ENCODE peak calls at places on chromosome 22, in eight cellular contexts. V is nephron progenitor cell, O is left ventricle myocardium inferior, F is PC-9, X is activated B cell treated with CpG ODN at 0.5 μM for 24 hours, J is OCI-LY7, P is AG09319, I is H9. M is an unnamed sample.

GRCh38 chr22:37546436-37547248 is 13.6 kb upstream of the CDC42EP1 start:
- DNase-seq in V (no peak), O (peak; percentile 78), F (peak; percentile 94), X (no peak), J (no peak), P (no peak), I (peak; percentile 85), M (no peak)

GRCh38 chr22:45284705-45285305 is at the start of gene UPK3A:
- DNase-seq in V (peak; percentile 83), O (peak; percentile 80), F (peak; percentile 90), X (peak; percentile 84), J (no peak), P (no peak), I (peak; percentile 89), M (peak; percentile 49)

GRCh38 chr22:36439481-36440271 is 41.8 kb downstream of the TXN2 start:
- DNase-seq in V (no peak), O (peak; percentile 67), F (peak; percentile 58), X (no peak), J (no peak), P (peak; percentile 70), I (no peak), M (no peak)

GRCh38 chr22:29315286-29316195 is at the start of gene RASL10A:
- DNase-seq in V (peak; percentile 57), O (no peak), F (no peak), X (no peak), J (no peak), P (no peak), I (no peak), M (no peak)

GRCh38 chr22:37496651-37497599 is 10.7 kb upstream of the MFNG start:
- DNase-seq in V (no peak), O (no peak), F (peak; percentile 61), X (no peak), J (no peak), P (peak; percentile 57), I (peak; percentile 61), M (no peak)

GRCh38 chr22:26681395-26681821 is 24.0 kb downstream of the MIAT start:
- DNase-seq in V (peak; percentile 53), O (no peak), F (no peak), X (no peak), J (no peak), P (no peak), I (peak; percentile 77), M (no peak)

GRCh38 chr22:20431520-20432237 is 5.9 kb downstream of the SCARF2 start:
- DNase-seq in V (no peak), O (no peak), F (no peak), X (no peak), J (no peak), P (no peak), I (peak; percentile 59), M (no peak)

GRCh38 chr22:38104084-38104483 is 6.4 kb downstream of the BAIAP2L2 start:
- DNase-seq in V (no peak), O (no peak), F (no peak), X (no peak), J (peak; percentile 55), P (no peak), I (no peak), M (no peak)

GRCh38 chr22:19959043-19959586 is 17.5 kb upstream of the TXNRD2 start:
- DNase-seq in V (peak; percentile 99), O (peak; percentile 83), F (peak; percentile 73), X (no peak), J (no peak), P (no peak), I (peak; percentile 99), M (peak; percentile 83)

GRCh38 chr22:27724706-27725105 is 76.8 kb downstream of the MN1 start:
- DNase-seq in V (no peak), O (no peak), F (no peak), X (no peak), J (no peak), P (no peak), I (no peak), M (no peak)
- TF ChIP-seq CTCF in V (no peak), O (no peak), F (no peak), X (no peak), J (no peak), P (no peak), I (no peak), M (no peak)

GRCh38 chr22:17013396-17014100 is 5.5 kb upstream of the GAB4 start:
- DNase-seq in V (no peak), O (no peak), F (no peak), X (no peak), J (no peak), P (no peak), I (no peak), M (no peak)

GRCh38 chr22:17007257-17007656 is 765 bp downstream of the GAB4 start:
- DNase-seq in V (no peak), O (no peak), F (no peak), X (no peak), J (no peak), P (no peak), I (no peak), M (no peak)

GRCh38 chr22:17012267-17012666 is 4.2 kb upstream of the GAB4 start:
- DNase-seq in V (no peak), O (no peak), F (no peak), X (no peak), J (no peak), P (no peak), I (no peak), M (no peak)

GRCh38 chr22:17007852-17008731 is at the start of gene GAB4:
- DNase-seq in V (no peak), O (no peak), F (no peak), X (no peak), J (no peak), P (no peak), I (no peak), M (no peak)

DNA sequence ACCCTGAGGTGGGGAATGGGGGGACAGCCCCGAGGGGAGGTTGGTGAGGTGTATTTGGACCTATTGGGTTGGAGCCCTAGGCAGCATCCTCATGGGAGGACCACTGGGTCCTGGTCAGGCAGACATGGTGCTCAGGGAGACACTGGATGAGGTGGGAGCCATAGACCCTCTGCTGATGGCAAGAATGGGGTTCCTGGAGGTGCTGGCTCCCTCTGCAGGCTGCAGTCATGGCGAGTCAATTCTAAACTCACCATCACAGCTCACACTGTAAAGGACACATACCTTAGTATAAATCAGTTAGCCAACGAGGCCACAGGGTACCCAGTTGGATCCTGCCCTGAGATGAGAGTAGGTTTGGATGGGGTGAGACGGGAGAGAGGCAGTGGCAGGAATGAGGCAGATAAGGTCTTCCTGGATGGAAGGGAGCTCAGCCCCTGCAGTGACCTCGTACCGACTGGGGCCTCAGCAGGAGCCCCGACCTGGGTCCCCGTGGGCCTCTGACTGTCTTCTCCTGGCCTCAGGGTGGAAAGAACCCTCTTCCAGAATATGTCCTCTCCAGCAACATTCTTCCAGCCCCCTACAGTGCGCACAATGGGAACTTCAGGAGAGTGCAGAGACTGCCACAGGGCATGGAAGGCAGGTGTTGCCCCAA is 1.7 kb upstream of the GAB4 start:
- DNase-seq in V (no peak), O (no peak), F (no peak), X (no peak), J (peak; percentile 34), P (no peak), I (no peak), M (no peak)
- TF ChIP-seq CTCF in V (no peak), O (no peak), F (no peak), X (no peak), J (peak; percentile 76), P (no peak), I (peak; percentile 39), M (no peak)

GRCh38 chr22:32385681-32386080 is 26.4 kb downstream of the RTCB start:
- DNase-seq in V (no peak), O (no peak), F (no peak), X (no peak), J (no peak), P (no peak), I (no peak), M (no peak)

GRCh38 chr22:32395107-32395506 is 16.9 kb downstream of the RTCB start:
- DNase-seq in V (no peak), O (no peak), F (no peak), X (no peak), J (no peak), P (no peak), I (no peak), M (no peak)

GRCh38 chr22:32389685-32390084 is 22.4 kb downstream of the RTCB start:
- DNase-seq in V (peak; percentile 42), O (no peak), F (no peak), X (no peak), J (peak; percentile 13), P (no peak), I (no peak), M (peak; percentile 30)
- TF ChIP-seq CTCF in V (peak; percentile 46), O (peak; percentile 49), F (peak; percentile 55), X (no peak), J (peak; percentile 77), P (peak; percentile 32), I (peak; percentile 72), M (peak; percentile 59)

GRCh38 chr22:35411112-35411511 is 11.2 kb downstream of the MCM5 start:
- DNase-seq in V (no peak), O (no peak), F (no peak), X (peak; percentile 46), J (peak; percentile 87), P (no peak), I (no peak), M (no peak)
- TF ChIP-seq CTCF in V (no peak), O (peak; percentile 22), F (no peak), X (no peak), J (peak; percentile 79), P (no peak), I (no peak), M (no peak)

GRCh38 chr22:46368422-46368821 is 32.9 kb downstream of the TRMU start:
- DNase-seq in V (no peak), O (no peak), F (no peak), X (no peak), J (no peak), P (no peak), I (no peak), M (no peak)
- TF ChIP-seq CTCF in V (no peak), O (no peak), F (no peak), X (no peak), J (no peak), P (no peak), I (no peak), M (no peak)